ENCODE peak calls at places on chromosomes 2 and 18, in five cellular contexts. One of them, this sample, is unnamed.
A peak's percentile ranks its signal among the peaks of the same experiment; 100 is the strongest.

GRCh38 chr2:42928692-42929576 is 136.6 kb upstream of the HAAO start:
- DNase-seq in aorta: peak; percentile 72
- DNase-seq in K562: peak; percentile 70
- DNase-seq in heart right ventricle: no peak
- DNase-seq in GM23338: peak; percentile 86
- DNase-seq in this sample: no peak

GRCh38 chr2:22756644-22757043 is 628.3 kb upstream of the KLHL29 start:
- DNase-seq in heart right ventricle: no peak
- DNase-seq in aorta: no peak
- DNase-seq in K562: no peak
- DNase-seq in GM23338: no peak
- DNase-seq in this sample: no peak

GRCh38 chr2:26241928-26242436 is 2.5 kb downstream of the HADHA start:
- DNase-seq in GM23338: no peak
- DNase-seq in heart right ventricle: no peak
- DNase-seq in aorta: no peak
- DNase-seq in K562: no peak
- DNase-seq in this sample: no peak

GRCh38 chr2:65300134-65300771 is 72.6 kb downstream of the ACTR2 start:
- DNase-seq in heart right ventricle: peak; percentile 72
- DNase-seq in aorta: peak; percentile 90
- DNase-seq in K562: no peak
- DNase-seq in GM23338: no peak
- DNase-seq in this sample: peak; percentile 36

GRCh38 chr2:15201009-15201408 is 360.1 kb downstream of the NBAS start:
- DNase-seq in GM23338: no peak
- DNase-seq in aorta: no peak
- DNase-seq in K562: no peak
- DNase-seq in heart right ventricle: no peak
- DNase-seq in this sample: no peak

GRCh38 chr2:150591901-150592300 is 104.4 kb upstream of the RND3 start:
- DNase-seq in GM23338: no peak
- DNase-seq in aorta: no peak
- DNase-seq in K562: no peak
- DNase-seq in heart right ventricle: no peak
- DNase-seq in this sample: peak; percentile 46

GRCh38 chr2:28287261-28287915 is 105.3 kb upstream of the FOSL2 start:
- DNase-seq in GM23338: no peak
- DNase-seq in K562: no peak
- DNase-seq in heart right ventricle: no peak
- DNase-seq in aorta: no peak
- DNase-seq in this sample: peak; percentile 25

GRCh38 chr2:38494394-38494793 is 108.3 kb downstream of the HNRNPLL start:
- DNase-seq in heart right ventricle: no peak
- DNase-seq in K562: no peak
- DNase-seq in GM23338: no peak
- DNase-seq in aorta: no peak
- DNase-seq in this sample: no peak

GRCh38 chr2:160741271-160741670 is 247.7 kb upstream of the RBMS1 start:
- DNase-seq in aorta: no peak
- DNase-seq in K562: no peak
- DNase-seq in heart right ventricle: no peak
- DNase-seq in GM23338: no peak
- DNase-seq in this sample: no peak

GRCh38 chr2:54814367-54815155 is 91.1 kb downstream of the EML6 start:
- DNase-seq in K562: no peak
- DNase-seq in heart right ventricle: no peak
- DNase-seq in aorta: no peak
- DNase-seq in GM23338: peak; percentile 15
- DNase-seq in this sample: no peak

GRCh38 chr2:59006204-59006603 is 765.1 kb upstream of the FANCL start:
- DNase-seq in K562: no peak
- DNase-seq in aorta: no peak
- DNase-seq in GM23338: peak; percentile 33
- DNase-seq in heart right ventricle: no peak
- DNase-seq in this sample: no peak

GRCh38 chr2:46332686-46333281 is 35.6 kb downstream of the EPAS1 start:
- DNase-seq in aorta: no peak
- DNase-seq in K562: no peak
- DNase-seq in GM23338: no peak
- DNase-seq in heart right ventricle: no peak
- DNase-seq in this sample: no peak

GRCh38 chr2:205776139-205776538 is 93.8 kb downstream of the NRP2 start:
- DNase-seq in heart right ventricle: peak; percentile 37
- DNase-seq in GM23338: peak; percentile 95
- DNase-seq in aorta: no peak
- DNase-seq in K562: peak; percentile 66
- DNase-seq in this sample: no peak

GRCh38 chr2:119744335-119744939 is 15.3 kb upstream of the PTPN4 start:
- DNase-seq in aorta: no peak
- DNase-seq in K562: no peak
- DNase-seq in heart right ventricle: no peak
- DNase-seq in GM23338: no peak
- DNase-seq in this sample: no peak

GRCh38 chr2:48278590-48278989 is 251.4 kb upstream of the STON1 start:
- DNase-seq in GM23338: peak; percentile 41
- DNase-seq in aorta: no peak
- DNase-seq in K562: no peak
- DNase-seq in heart right ventricle: no peak
- DNase-seq in this sample: no peak

GRCh38 chr2:152627010-152627957 is 90.0 kb downstream of the PRPF40A start:
- DNase-seq in K562: peak; percentile 30
- DNase-seq in GM23338: peak; percentile 19
- DNase-seq in aorta: no peak
- DNase-seq in heart right ventricle: no peak
- DNase-seq in this sample: no peak

GRCh38 chr2:101119431-101119830 is 31.8 kb downstream of the TBC1D8 start:
- DNase-seq in K562: no peak
- DNase-seq in GM23338: no peak
- DNase-seq in heart right ventricle: peak; percentile 43
- DNase-seq in aorta: peak; percentile 85
- DNase-seq in this sample: no peak

GRCh38 chr2:121065239-121065638 is 219.8 kb downstream of the TFCP2L1 start:
- DNase-seq in GM23338: no peak
- DNase-seq in aorta: no peak
- DNase-seq in heart right ventricle: no peak
- DNase-seq in K562: no peak
- DNase-seq in this sample: no peak

GRCh38 chr2:121061633-121062032 is 223.4 kb downstream of the TFCP2L1 start:
- DNase-seq in heart right ventricle: no peak
- DNase-seq in aorta: no peak
- DNase-seq in GM23338: no peak
- DNase-seq in K562: no peak
- DNase-seq in this sample: no peak

GRCh38 chr2:121066526-121066925 is 218.5 kb downstream of the TFCP2L1 start:
- DNase-seq in aorta: no peak
- DNase-seq in heart right ventricle: no peak
- DNase-seq in K562: no peak
- DNase-seq in GM23338: peak; percentile 75
- DNase-seq in this sample: no peak

GRCh38 chr2:121062493-121062892 is 222.5 kb downstream of the TFCP2L1 start:
- DNase-seq in K562: no peak
- DNase-seq in heart right ventricle: no peak
- DNase-seq in aorta: no peak
- DNase-seq in GM23338: peak; percentile 30
- DNase-seq in this sample: no peak

GRCh38 chr2:121063471-121063870 is 221.5 kb downstream of the TFCP2L1 start:
- DNase-seq in heart right ventricle: no peak
- DNase-seq in K562: no peak
- DNase-seq in aorta: no peak
- DNase-seq in GM23338: no peak
- DNase-seq in this sample: no peak
- H3K4me1 ChIP-seq in heart right ventricle: no peaks in the 10 kb centered on the region
- H3K4me1 ChIP-seq in K562: peaks cover under 1% of the 10 kb centered on the region
- H3K4me1 ChIP-seq in aorta: no peaks in the 10 kb centered on the region
- H3K4me1 ChIP-seq in GM23338: peaks cover 4% of the 10 kb centered on the region
- H3K4me1 ChIP-seq in this sample: no peaks in the 10 kb centered on the region

GRCh38 chr18:50819727-50820378 is at the start of gene MRO:
- DNase-seq in GM23338: peak; percentile 87
- DNase-seq in K562: peak; percentile 66
- DNase-seq in heart right ventricle: peak; percentile 78
- DNase-seq in aorta: peak; percentile 92
- DNase-seq in this sample: peak; percentile 74
- H3K4me3 ChIP-seq in GM23338: peak within 1 kb of the TSS; percentile 48
- H3K4me3 ChIP-seq in K562: peak within 1 kb of the TSS; percentile 16
- H3K4me3 ChIP-seq in heart right ventricle: peak within 1 kb of the TSS; percentile 40
- H3K4me3 ChIP-seq in aorta: peak within 1 kb of the TSS; percentile 31
- H3K4me3 ChIP-seq in this sample: no peak within 1 kb of the TSS

DNA sequence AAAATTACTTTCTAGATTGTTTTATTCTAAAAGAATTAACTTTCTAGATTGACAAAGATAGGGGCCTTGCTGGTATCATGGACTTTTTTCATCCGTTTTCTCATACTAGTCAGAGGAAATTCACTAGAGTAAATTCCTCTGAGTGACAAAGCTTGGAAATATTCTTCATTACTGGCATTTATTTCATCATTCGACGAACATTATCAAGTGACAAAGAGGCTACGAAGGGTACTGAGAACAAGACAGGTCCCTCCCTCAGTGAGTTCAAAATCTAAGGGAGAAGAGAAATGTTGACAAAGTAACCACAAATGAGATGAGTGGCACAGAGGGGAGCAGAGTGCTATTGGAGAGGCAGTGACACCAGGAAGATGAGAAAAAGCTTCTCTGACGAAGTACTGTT is 4.3 kb downstream of the EPG5 start:
- DNase-seq in heart right ventricle: no peak
- DNase-seq in GM23338: no peak
- DNase-seq in aorta: no peak
- DNase-seq in K562: no peak
- DNase-seq in this sample: no peak
- H3K27ac ChIP-seq in heart right ventricle: no peak overlapping the region
- H3K27ac ChIP-seq in GM23338: no peak overlapping the region
- H3K27ac ChIP-seq in aorta: no peak overlapping the region
- H3K27ac ChIP-seq in K562: no peak overlapping the region
- H3K27ac ChIP-seq in this sample: peak overlapping the region; percentile 71

GRCh38 chr2:102229141-102229764 is 42.4 kb downstream of the IL1RL2 start:
- DNase-seq in GM23338: no peak
- DNase-seq in aorta: no peak
- DNase-seq in heart right ventricle: no peak
- DNase-seq in K562: no peak
- DNase-seq in this sample: no peak
- H3K4me1 ChIP-seq in GM23338: peaks cover 13% of the 10 kb centered on the region
- H3K4me1 ChIP-seq in aorta: peaks cover 6% of the 10 kb centered on the region
- H3K4me1 ChIP-seq in heart right ventricle: peaks cover 17% of the 10 kb centered on the region
- H3K4me1 ChIP-seq in K562: peaks cover 3% of the 10 kb centered on the region
- H3K4me1 ChIP-seq in this sample: peaks cover 38% of the 10 kb centered on the region

DNA sequence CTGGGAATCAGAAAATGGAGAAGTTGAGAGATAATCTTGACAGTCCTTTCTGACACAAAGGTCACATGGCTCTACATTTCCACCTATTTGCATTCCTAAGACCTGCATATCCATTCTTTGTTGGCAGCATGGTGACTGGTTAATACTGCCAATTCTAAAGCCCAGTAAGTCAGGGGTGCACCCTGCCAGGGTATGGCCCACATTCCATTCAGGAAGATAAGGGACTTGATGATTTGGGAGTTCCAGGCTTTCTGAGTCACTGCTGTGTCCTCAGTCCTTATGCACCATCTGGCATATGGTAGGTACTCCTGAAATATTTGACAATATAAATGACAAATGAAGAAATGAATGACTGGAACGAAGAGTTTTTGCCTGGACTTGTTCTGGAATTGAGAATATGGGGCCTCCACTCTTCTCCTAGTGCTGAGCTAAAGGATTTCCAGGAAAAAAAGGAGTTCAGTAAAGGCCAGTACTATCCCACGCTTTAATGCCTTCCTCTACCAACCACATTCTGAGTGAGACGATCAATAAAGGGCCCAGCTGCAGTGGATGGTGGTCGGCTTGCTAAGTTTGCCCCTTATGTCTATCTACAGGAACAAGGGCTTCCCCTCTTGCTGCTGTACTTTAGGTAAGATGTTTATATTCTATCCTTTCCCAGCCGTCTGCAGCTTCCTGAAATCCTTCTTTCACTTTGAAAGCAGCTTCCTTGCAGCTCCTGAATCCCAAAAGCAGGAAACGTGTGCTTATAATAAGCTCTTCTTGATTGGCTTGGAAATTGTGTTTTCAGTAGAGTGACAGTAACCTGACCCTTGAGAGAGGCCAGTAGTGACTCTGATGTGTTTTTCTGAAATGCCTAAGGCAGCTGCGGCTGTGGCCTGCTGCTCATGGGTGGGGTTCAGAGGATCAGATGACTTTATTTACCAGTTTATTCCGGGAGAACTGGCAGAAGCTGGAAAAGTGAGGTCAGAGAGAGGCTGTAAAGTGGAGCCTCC is 31.9 kb upstream of the EIF2AK3 start:
- DNase-seq in heart right ventricle: peak; percentile 54
- DNase-seq in K562: no peak
- DNase-seq in GM23338: peak; percentile 66
- DNase-seq in aorta: no peak
- DNase-seq in this sample: peak; percentile 42
- H3K4me3 ChIP-seq in heart right ventricle: peak overlapping the region; percentile 29
- H3K4me3 ChIP-seq in K562: no peak overlapping the region
- H3K4me3 ChIP-seq in GM23338: no peak overlapping the region
- H3K4me3 ChIP-seq in aorta: no peak overlapping the region
- H3K4me3 ChIP-seq in this sample: no peak overlapping the region

GRCh38 chr2:84687498-84688149 is 171.3 kb downstream of the DNAH6 start:
- DNase-seq in heart right ventricle: no peak
- DNase-seq in K562: no peak
- DNase-seq in aorta: no peak
- DNase-seq in GM23338: no peak
- DNase-seq in this sample: no peak

DNA sequence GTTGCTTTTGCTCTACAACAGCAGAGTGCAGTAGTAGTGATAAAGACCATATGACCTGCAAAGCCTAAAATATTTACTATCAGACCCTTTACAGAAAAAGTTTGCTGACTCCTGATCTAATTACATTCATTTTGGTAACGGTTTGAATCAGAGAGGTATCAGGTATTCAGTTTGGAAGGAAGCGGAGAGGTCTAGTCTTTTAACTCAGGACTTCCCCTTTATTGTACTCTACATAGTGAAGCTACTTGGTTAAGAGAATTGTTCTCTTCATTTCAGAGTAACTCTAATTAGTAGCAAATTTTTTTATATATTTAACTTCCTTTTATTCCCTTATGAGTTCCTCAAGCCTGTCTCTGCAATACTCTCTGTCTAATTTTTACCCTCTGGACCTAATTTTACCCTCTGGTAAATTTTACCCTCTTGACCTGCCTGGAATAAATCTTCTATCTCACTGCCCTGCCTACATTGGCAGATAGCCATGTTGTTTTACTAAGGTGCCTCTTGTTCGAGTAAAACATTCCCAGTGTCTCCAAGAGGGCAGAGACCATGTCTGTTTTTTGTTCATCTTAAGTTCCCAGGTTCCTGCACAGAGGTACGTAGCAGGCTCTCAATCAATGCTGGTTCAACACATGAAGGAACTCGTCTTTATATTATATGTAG is 170.6 kb downstream of the DNAH6 start:
- DNase-seq in heart right ventricle: no peak
- DNase-seq in GM23338: no peak
- DNase-seq in K562: no peak
- DNase-seq in aorta: no peak
- DNase-seq in this sample: no peak
- H3K27ac ChIP-seq in heart right ventricle: no peak overlapping the region
- H3K27ac ChIP-seq in GM23338: no peak overlapping the region
- H3K27ac ChIP-seq in K562: no peak overlapping the region
- H3K27ac ChIP-seq in aorta: no peak overlapping the region
- H3K27ac ChIP-seq in this sample: no peak overlapping the region

This sample was measured in SJSA1.